ENCODE peak calls at places on chromosomes 3 and 15, in six cellular contexts. One of them, this sample, is unnamed.

GRCh38 chr3:156820687-156821070 is 5.5 kb upstream of the LEKR1 start:
- DNase-seq in GM12864: no peak
- DNase-seq in mucosa of descending colon: no peak
- DNase-seq in astrocyte of the spinal cord: peak; percentile 40
- DNase-seq in endodermal cell: no peak
- DNase-seq in osteoblast: peak; percentile 65
- DNase-seq in this sample: no peak

GRCh38 chr15:25725758-25726157 is 137.4 kb downstream of the ATP10A start:
- DNase-seq in GM12864: no peak
- DNase-seq in mucosa of descending colon: no peak
- DNase-seq in astrocyte of the spinal cord: no peak
- DNase-seq in endodermal cell: peak; percentile 8
- DNase-seq in osteoblast: no peak
- DNase-seq in this sample: no peak

GRCh38 chr15:66018178-66018797 is 149.0 kb downstream of the RAB11A start:
- DNase-seq in GM12864: peak; percentile 3
- DNase-seq in mucosa of descending colon: no peak
- DNase-seq in astrocyte of the spinal cord: no peak
- DNase-seq in endodermal cell: no peak
- DNase-seq in osteoblast: no peak
- DNase-seq in this sample: no peak

GRCh38 chr15:83092309-83092976 is 15.0 kb upstream of the TM6SF1 start:
- DNase-seq in GM12864: peak; percentile 53
- DNase-seq in mucosa of descending colon: peak; percentile 50
- DNase-seq in astrocyte of the spinal cord: no peak
- DNase-seq in endodermal cell: no peak
- DNase-seq in osteoblast: no peak
- DNase-seq in this sample: peak; percentile 43

GRCh38 chr3:7461202-7461825 is 600.4 kb downstream of the GRM7 start:
- DNase-seq in GM12864: no peak
- DNase-seq in mucosa of descending colon: no peak
- DNase-seq in astrocyte of the spinal cord: no peak
- DNase-seq in endodermal cell: no peak
- DNase-seq in osteoblast: no peak
- DNase-seq in this sample: no peak

GRCh38 chr3:73805435-73805834 is 180.7 kb upstream of the PDZRN3 start:
- DNase-seq in GM12864: no peak
- DNase-seq in mucosa of descending colon: no peak
- DNase-seq in astrocyte of the spinal cord: no peak
- DNase-seq in endodermal cell: no peak
- DNase-seq in osteoblast: no peak
- DNase-seq in this sample: no peak

GRCh38 chr3:102207173-102207572 is 227.6 kb upstream of the ZPLD1 start:
- DNase-seq in GM12864: no peak
- DNase-seq in mucosa of descending colon: no peak
- DNase-seq in astrocyte of the spinal cord: peak; percentile 16
- DNase-seq in endodermal cell: no peak
- DNase-seq in osteoblast: no peak
- DNase-seq in this sample: no peak

GRCh38 chr3:152195206-152195605 is 73.5 kb upstream of the MBNL1 start:
- DNase-seq in GM12864: no peak
- DNase-seq in mucosa of descending colon: no peak
- DNase-seq in astrocyte of the spinal cord: no peak
- DNase-seq in endodermal cell: no peak
- DNase-seq in osteoblast: no peak
- DNase-seq in this sample: no peak

GRCh38 chr3:165195628-165196576 is at the start of gene SLITRK3:
- DNase-seq in GM12864: no peak
- DNase-seq in mucosa of descending colon: no peak
- DNase-seq in astrocyte of the spinal cord: no peak
- DNase-seq in endodermal cell: peak; percentile 75
- DNase-seq in osteoblast: peak; percentile 62
- DNase-seq in this sample: no peak

GRCh38 chr15:28892789-28893610 is 7.2 kb downstream of the APBA2 start:
- DNase-seq in GM12864: no peak
- DNase-seq in mucosa of descending colon: no peak
- DNase-seq in astrocyte of the spinal cord: no peak
- DNase-seq in endodermal cell: no peak
- DNase-seq in osteoblast: no peak
- DNase-seq in this sample: no peak

GRCh38 chr3:82281205-82281604 is 519.8 kb upstream of the GBE1 start:
- DNase-seq in GM12864: no peak
- DNase-seq in mucosa of descending colon: no peak
- DNase-seq in astrocyte of the spinal cord: peak; percentile 4
- DNase-seq in endodermal cell: peak; percentile 56
- DNase-seq in osteoblast: no peak
- DNase-seq in this sample: no peak

GRCh38 chr3:149783576-149783975 is 8.8 kb downstream of the ANKUB1 start:
- DNase-seq in GM12864: no peak
- DNase-seq in mucosa of descending colon: no peak
- DNase-seq in astrocyte of the spinal cord: peak; percentile 69
- DNase-seq in endodermal cell: no peak
- DNase-seq in osteoblast: peak; percentile 29
- DNase-seq in this sample: no peak

GRCh38 chr3:79140718-79141117 is 627.1 kb downstream of the ROBO1 start:
- DNase-seq in GM12864: no peak
- DNase-seq in mucosa of descending colon: no peak
- DNase-seq in astrocyte of the spinal cord: peak; percentile 34
- DNase-seq in endodermal cell: no peak
- DNase-seq in osteoblast: no peak
- DNase-seq in this sample: no peak

GRCh38 chr15:80202641-80203360 is 49.2 kb downstream of the CTXND1 start:
- DNase-seq in GM12864: no peak
- DNase-seq in mucosa of descending colon: no peak
- DNase-seq in astrocyte of the spinal cord: no peak
- DNase-seq in endodermal cell: peak; percentile 35
- DNase-seq in osteoblast: no peak
- DNase-seq in this sample: no peak

GRCh38 chr3:106281231-106281630 is 412.4 kb upstream of the CBLB start:
- DNase-seq in GM12864: no peak
- DNase-seq in mucosa of descending colon: no peak
- DNase-seq in astrocyte of the spinal cord: peak; percentile 64
- DNase-seq in endodermal cell: no peak
- DNase-seq in osteoblast: no peak
- DNase-seq in this sample: no peak

GRCh38 chr15:67133738-67134576 is 68.6 kb downstream of the SMAD3 start:
- DNase-seq in GM12864: peak; percentile 68
- DNase-seq in mucosa of descending colon: peak; percentile 59
- DNase-seq in astrocyte of the spinal cord: peak; percentile 79
- DNase-seq in endodermal cell: no peak
- DNase-seq in osteoblast: peak; percentile 72
- DNase-seq in this sample: peak; percentile 54

GRCh38 chr3:114624047-114624445 is 330.2 kb downstream of the TIGIT start:
- DNase-seq in GM12864: no peak
- DNase-seq in mucosa of descending colon: peak; percentile 25
- DNase-seq in astrocyte of the spinal cord: peak; percentile 76
- DNase-seq in endodermal cell: no peak
- DNase-seq in osteoblast: peak; percentile 47
- DNase-seq in this sample: no peak
- H3K4me3 ChIP-seq in GM12864: no peak overlapping the region
- H3K4me3 ChIP-seq in mucosa of descending colon: no peak overlapping the region
- H3K4me3 ChIP-seq in astrocyte of the spinal cord: peak overlapping the region; percentile 57
- H3K4me3 ChIP-seq in endodermal cell: no peak overlapping the region
- H3K4me3 ChIP-seq in osteoblast: peak overlapping the region; percentile 77
- H3K4me3 ChIP-seq in this sample: no peak overlapping the region

GRCh38 chr3:52036829-52037228 is 19.5 kb downstream of the DUSP7 start:
- DNase-seq in GM12864: no peak
- DNase-seq in mucosa of descending colon: no peak
- DNase-seq in astrocyte of the spinal cord: no peak
- DNase-seq in endodermal cell: peak; percentile 88
- DNase-seq in osteoblast: no peak
- DNase-seq in this sample: no peak
- TF ChIP-seq CTCF in GM12864: no peak
- TF ChIP-seq CTCF in mucosa of descending colon: no peak
- TF ChIP-seq CTCF in astrocyte of the spinal cord: no peak
- TF ChIP-seq CTCF in endodermal cell: peak; percentile 67
- TF ChIP-seq CTCF in osteoblast: no peak
- TF ChIP-seq CTCF in this sample: no peak

DNA sequence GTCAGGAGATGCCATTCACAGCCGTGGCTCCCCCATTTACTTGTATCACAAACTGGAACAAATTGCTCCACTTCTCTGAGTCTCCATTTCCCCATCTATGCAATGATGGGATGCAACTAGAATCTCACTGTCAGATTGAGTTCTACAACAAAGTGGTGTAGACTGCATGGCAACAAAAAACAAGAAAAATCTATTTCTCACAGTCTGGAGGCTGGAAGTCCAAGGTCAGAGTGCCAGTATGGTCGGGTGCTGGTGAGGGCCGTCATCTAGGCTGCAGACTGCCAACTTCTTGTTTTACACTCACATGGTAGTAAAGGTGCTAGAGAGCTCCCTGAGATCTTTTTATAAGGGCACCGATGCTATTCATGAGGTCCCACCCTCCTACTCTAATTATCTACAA is 158.4 kb upstream of the BCL6 start:
- DNase-seq in GM12864: no peak
- DNase-seq in mucosa of descending colon: no peak
- DNase-seq in astrocyte of the spinal cord: no peak
- DNase-seq in endodermal cell: no peak
- DNase-seq in osteoblast: no peak
- DNase-seq in this sample: no peak
- H3K4me3 ChIP-seq in GM12864: no peak overlapping the region
- H3K4me3 ChIP-seq in mucosa of descending colon: no peak overlapping the region
- H3K4me3 ChIP-seq in astrocyte of the spinal cord: no peak overlapping the region
- H3K4me3 ChIP-seq in endodermal cell: no peak overlapping the region
- H3K4me3 ChIP-seq in osteoblast: no peak overlapping the region
- H3K4me3 ChIP-seq in this sample: no peak overlapping the region

DNA sequence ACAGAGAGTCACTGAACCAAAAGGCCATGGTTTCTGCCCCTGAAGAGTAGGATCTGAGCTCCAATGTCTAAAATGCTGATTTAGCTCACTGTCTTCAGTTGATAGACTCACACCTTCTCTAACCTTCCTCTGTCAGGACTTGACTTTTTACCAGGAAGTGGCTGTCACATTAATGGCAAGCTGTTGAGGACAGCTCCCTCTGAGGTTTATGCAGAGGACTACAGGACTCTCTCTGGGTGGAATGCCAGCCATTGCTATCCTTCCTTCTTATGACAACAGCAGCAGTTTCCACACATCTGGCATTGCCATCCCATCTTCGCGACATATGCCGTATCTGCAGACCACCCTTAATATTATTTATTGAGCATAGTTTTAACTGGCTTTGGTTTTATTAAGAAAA is 103.8 kb upstream of the PRICKLE2 start:
- DNase-seq in GM12864: no peak
- DNase-seq in mucosa of descending colon: no peak
- DNase-seq in astrocyte of the spinal cord: no peak
- DNase-seq in endodermal cell: peak; percentile 56
- DNase-seq in osteoblast: no peak
- DNase-seq in this sample: no peak
- TF ChIP-seq CTCF in GM12864: no peak
- TF ChIP-seq CTCF in mucosa of descending colon: no peak
- TF ChIP-seq CTCF in astrocyte of the spinal cord: peak; percentile 2
- TF ChIP-seq CTCF in endodermal cell: peak; percentile 67
- TF ChIP-seq CTCF in osteoblast: peak; percentile 27
- TF ChIP-seq CTCF in this sample: no peak

DNA sequence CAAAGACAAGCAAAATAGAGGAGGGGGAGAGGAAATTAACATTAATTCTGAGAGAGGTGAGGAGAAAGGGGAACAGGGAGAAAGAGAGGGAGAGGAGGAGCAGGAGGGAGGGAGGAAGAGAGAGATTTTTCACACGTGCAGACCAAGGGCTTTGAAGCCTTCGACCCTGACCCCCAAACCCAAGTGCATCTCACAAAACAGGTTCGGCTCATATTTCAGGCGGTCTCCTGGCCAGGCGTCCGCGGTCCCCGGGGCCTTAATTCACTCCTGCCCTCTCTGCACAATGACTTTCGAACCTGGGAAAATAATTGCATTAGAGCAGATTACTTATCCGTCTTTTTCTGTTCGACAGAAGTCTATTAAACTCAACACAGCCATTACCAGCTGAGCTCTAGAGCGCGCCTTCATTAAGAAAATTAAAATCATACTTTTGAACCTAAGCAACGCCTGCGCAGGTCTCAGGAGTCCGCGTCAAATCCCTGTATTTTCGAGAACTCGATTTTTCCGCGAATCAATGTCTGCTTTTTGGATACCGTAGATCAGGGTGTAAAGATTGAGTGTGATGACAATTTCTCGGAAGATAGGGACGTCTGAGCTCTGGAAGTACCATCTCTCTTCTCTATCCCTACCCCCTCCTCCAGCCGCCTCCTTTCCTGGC is 220.7 kb downstream of the MEIS2 start:
- DNase-seq in GM12864: no peak
- DNase-seq in mucosa of descending colon: no peak
- DNase-seq in astrocyte of the spinal cord: no peak
- DNase-seq in endodermal cell: peak; percentile 60
- DNase-seq in osteoblast: peak; percentile 46
- DNase-seq in this sample: no peak
- H3K4me3 ChIP-seq in GM12864: no peak overlapping the region
- H3K4me3 ChIP-seq in mucosa of descending colon: no peak overlapping the region
- H3K4me3 ChIP-seq in astrocyte of the spinal cord: no peak overlapping the region
- H3K4me3 ChIP-seq in endodermal cell: peak overlapping the region; percentile 73
- H3K4me3 ChIP-seq in osteoblast: no peak overlapping the region
- H3K4me3 ChIP-seq in this sample: no peak overlapping the region

GRCh38 chr15:48402778-48403177 is 71.5 kb downstream of the DUT start:
- DNase-seq in GM12864: peak; percentile 18
- DNase-seq in mucosa of descending colon: no peak
- DNase-seq in astrocyte of the spinal cord: no peak
- DNase-seq in endodermal cell: no peak
- DNase-seq in osteoblast: no peak
- DNase-seq in this sample: peak; percentile 42

GRCh38 chr15:48409623-48410022 is 78.4 kb downstream of the DUT start:
- DNase-seq in GM12864: no peak
- DNase-seq in mucosa of descending colon: no peak
- DNase-seq in astrocyte of the spinal cord: no peak
- DNase-seq in endodermal cell: no peak
- DNase-seq in osteoblast: no peak
- DNase-seq in this sample: no peak

GRCh38 chr15:48408337-48408736 is 77.1 kb downstream of the DUT start:
- DNase-seq in GM12864: no peak
- DNase-seq in mucosa of descending colon: no peak
- DNase-seq in astrocyte of the spinal cord: no peak
- DNase-seq in endodermal cell: no peak
- DNase-seq in osteoblast: no peak
- DNase-seq in this sample: no peak

GRCh38 chr15:48406240-48406891 is 75.1 kb downstream of the DUT start:
- DNase-seq in GM12864: no peak
- DNase-seq in mucosa of descending colon: no peak
- DNase-seq in astrocyte of the spinal cord: no peak
- DNase-seq in endodermal cell: no peak
- DNase-seq in osteoblast: peak; percentile 57
- DNase-seq in this sample: no peak

GRCh38 chr15:48406911-48407310 is 75.7 kb downstream of the DUT start:
- DNase-seq in GM12864: no peak
- DNase-seq in mucosa of descending colon: no peak
- DNase-seq in astrocyte of the spinal cord: no peak
- DNase-seq in endodermal cell: peak; percentile 59
- DNase-seq in osteoblast: no peak
- DNase-seq in this sample: no peak
- TF ChIP-seq CTCF in GM12864: peak; percentile 41
- TF ChIP-seq CTCF in mucosa of descending colon: no peak
- TF ChIP-seq CTCF in astrocyte of the spinal cord: peak; percentile 34
- TF ChIP-seq CTCF in endodermal cell: peak; percentile 68
- TF ChIP-seq CTCF in osteoblast: peak; percentile 35
- TF ChIP-seq CTCF in this sample: peak; percentile 20

This sample was measured in GM06990.